ENCODE peak calls at places on chromosomes 3 and 15, in seven cellular contexts. H is upper lobe of left lung, Z is RWPE2, L is stomach, W is left lung, P is pancreas, K is heart left ventricle. A is an unnamed sample.

GRCh38 chr15:37134699-37135131 is 34.4 kb upstream of the MEIS2 start:
- DNase-seq in Z (no peak), H (no peak), W (no peak), L (no peak), K (no peak), P (no peak), A (no peak)

GRCh38 chr3:89859738-89860137 is 752.3 kb downstream of the EPHA3 start:
- DNase-seq in H (no peak), L (no peak), Z (no peak), W (no peak), K (no peak), P (no peak), A (no peak)

GRCh38 chr15:80003171-80003570 is 32.2 kb upstream of the BCL2A1 start:
- DNase-seq in L (no peak), P (no peak), Z (no peak), K (no peak), W (no peak), H (no peak), A (no peak)

GRCh38 chr3:138374573-138375134 is 26.3 kb downstream of the MRAS start:
- DNase-seq in H (no peak), W (no peak), Z (no peak), L (no peak), P (no peak), K (no peak), A (no peak)

GRCh38 chr3:76436895-76437294 is 603.0 kb upstream of the ROBO2 start:
- DNase-seq in P (no peak), L (no peak), H (no peak), Z (no peak), K (no peak), W (no peak), A (no peak)

GRCh38 chr15:59457103-59457502 is 19.1 kb downstream of the FAM81A start:
- DNase-seq in P (no peak), L (no peak), K (no peak), Z (no peak), W (no peak), H (no peak), A (no peak)

GRCh38 chr15:89577776-89578115 is 2.5 kb downstream of the TICRR start:
- DNase-seq in H (no peak), P (no peak), L (no peak), Z (no peak), K (no peak), W (no peak), A (no peak)

GRCh38 chr3:123272547-123272946 is 70.8 kb downstream of the SEC22A start:
- DNase-seq in H (no peak), Z (no peak), K (no peak), W (no peak), P (no peak), L (no peak), A (no peak)

GRCh38 chr15:25883860-25884259 is 20.7 kb upstream of the ATP10A start:
- DNase-seq in W (no peak), K (no peak), H (no peak), P (no peak), Z (peak; percentile 80), L (no peak), A (peak; percentile 73)

GRCh38 chr3:30658328-30659052 is 52.1 kb downstream of the TGFBR2 start:
- DNase-seq in L (no peak), H (no peak), K (peak; percentile 56), P (no peak), Z (no peak), W (no peak), A (peak; percentile 35)

GRCh38 chr3:74393426-74393825 is 221.0 kb downstream of the CNTN3 start:
- DNase-seq in Z (no peak), P (no peak), K (no peak), H (no peak), W (no peak), L (no peak), A (no peak)

GRCh38 chr3:7241584-7242302 is 380.8 kb downstream of the GRM7 start:
- DNase-seq in P (peak; percentile 22), W (no peak), H (no peak), Z (no peak), L (no peak), K (no peak), A (no peak)

GRCh38 chr3:129795596-129795995 is 97.9 kb downstream of the TMCC1 start:
- DNase-seq in Z (peak; percentile 86), L (no peak), K (no peak), H (no peak), P (no peak), W (no peak), A (peak; percentile 40)

GRCh38 chr15:91291673-91292072 is 191.6 kb downstream of the SV2B start:
- DNase-seq in P (no peak), K (peak; percentile 17), Z (no peak), L (no peak), H (no peak), W (no peak), A (no peak)

GRCh38 chr3:64179249-64179648 is 46.0 kb downstream of the PRICKLE2 start:
- DNase-seq in L (no peak), K (no peak), P (no peak), Z (no peak), W (no peak), H (no peak), A (no peak)

DNA sequence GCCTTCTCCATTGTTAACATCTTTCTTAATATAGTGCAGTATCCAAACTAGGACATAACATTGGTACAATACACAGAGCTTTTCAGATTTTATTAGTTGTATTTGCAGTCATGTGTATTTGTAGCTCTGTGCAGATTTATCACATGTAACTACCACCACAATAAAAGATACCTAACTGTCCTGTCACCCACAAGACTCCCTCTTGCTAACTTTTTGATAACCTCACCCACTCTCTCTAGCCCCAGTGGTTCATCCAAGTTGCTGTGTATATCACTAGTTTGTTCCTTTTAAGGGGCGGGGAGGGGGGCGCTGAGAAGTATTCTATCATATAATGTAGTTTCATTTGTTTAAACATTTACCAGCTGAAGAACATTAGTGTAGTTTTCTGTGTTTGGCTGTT is 46.1 kb downstream of the PIAS1 start:
- DNase-seq in P (no peak), K (no peak), Z (no peak), H (no peak), L (no peak), W (no peak), A (no peak)
- H3K9me3 ChIP-seq in P (no peaks in the 10 kb centered on the region), K (no peaks in the 10 kb centered on the region), Z (peaks cover 14% of the 10 kb centered on the region), H (no peaks in the 10 kb centered on the region), L (no peaks in the 10 kb centered on the region), W (no peaks in the 10 kb centered on the region), A (peaks cover 15% of the 10 kb centered on the region)

GRCh38 chr3:14172480-14172879 is 5.9 kb downstream of the XPC start:
- DNase-seq in P (no peak), H (no peak), K (no peak), W (no peak), L (no peak), Z (no peak), A (no peak)

GRCh38 chr3:14170569-14171159 is 7.7 kb downstream of the XPC start:
- DNase-seq in H (no peak), K (no peak), P (no peak), W (no peak), Z (no peak), L (no peak), A (no peak)

GRCh38 chr3:14174483-14174882 is 3.9 kb downstream of the XPC start:
- DNase-seq in Z (no peak), L (no peak), P (no peak), W (no peak), H (no peak), K (no peak), A (no peak)

GRCh38 chr3:14166877-14167605 is 11.4 kb downstream of the XPC start:
- DNase-seq in W (no peak), K (no peak), P (no peak), L (no peak), Z (no peak), H (no peak), A (no peak)

DNA sequence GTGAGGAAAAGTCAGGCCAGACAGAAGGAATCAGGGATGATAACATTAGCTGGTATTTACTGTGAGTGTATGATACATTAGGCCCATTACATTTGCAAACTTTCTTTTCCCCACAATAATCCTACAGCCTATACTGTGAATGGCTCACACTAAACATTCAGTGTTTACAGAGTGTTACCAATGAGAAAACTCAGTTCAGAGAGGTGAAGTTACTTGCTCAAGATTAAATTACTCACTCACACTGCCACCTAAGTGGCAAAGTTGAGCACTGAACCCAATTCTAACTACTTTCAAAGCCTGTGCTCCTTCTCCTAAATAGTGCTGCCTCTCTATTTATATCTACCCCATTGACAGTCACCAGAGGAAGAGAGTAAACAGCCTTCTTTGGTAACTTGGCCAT is 8.5 kb downstream of the XPC start:
- DNase-seq in Z (no peak), K (no peak), H (no peak), W (no peak), L (no peak), P (no peak), A (no peak)
- H3K36me3 ChIP-seq in Z (peaks cover 80% of the 10 kb centered on the region), K (peaks cover 57% of the 10 kb centered on the region), H (peaks cover 81% of the 10 kb centered on the region), W (no peaks in the 10 kb centered on the region), L (peaks cover 68% of the 10 kb centered on the region), P (peaks cover 12% of the 10 kb centered on the region), A (peaks cover 25% of the 10 kb centered on the region)

GRCh38 chr15:77533530-77533929 is 99.2 kb downstream of the LINGO1 start:
- DNase-seq in L (no peak), H (no peak), P (no peak), W (peak; percentile 22), Z (peak; percentile 38), K (no peak), A (no peak)

GRCh38 chr15:77533986-77534385 is 98.7 kb downstream of the LINGO1 start:
- DNase-seq in K (no peak), P (no peak), Z (no peak), L (no peak), W (peak; percentile 1), H (no peak), A (no peak)

GRCh38 chr15:77532067-77532710 is 100.5 kb downstream of the LINGO1 start:
- DNase-seq in W (peak; percentile 18), L (no peak), P (no peak), H (no peak), Z (peak; percentile 37), K (no peak), A (no peak)

GRCh38 chr15:77531191-77532000 is 101.3 kb downstream of the LINGO1 start:
- DNase-seq in Z (peak; percentile 61), P (no peak), H (peak; percentile 49), L (no peak), W (peak; percentile 19), K (no peak), A (no peak)

DNA sequence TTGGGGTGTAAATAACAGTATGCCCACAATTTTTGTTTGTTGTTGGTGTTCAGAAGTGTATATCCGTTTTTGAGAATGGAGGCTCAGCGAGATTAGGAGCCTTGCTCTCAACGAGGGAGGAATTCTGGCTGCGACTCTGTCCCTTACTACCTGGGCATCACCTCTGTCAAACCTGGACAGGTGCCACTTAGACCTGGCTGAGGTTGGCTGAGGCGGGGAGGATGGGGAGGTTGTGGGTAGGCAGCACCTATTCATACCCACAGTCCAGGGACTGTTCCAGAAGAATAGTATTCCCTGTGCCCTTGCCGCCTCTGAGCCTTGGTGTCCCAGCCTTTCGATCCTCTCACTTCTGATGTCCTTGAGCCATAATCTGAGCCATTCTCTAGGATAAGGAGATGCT is 99.9 kb downstream of the LINGO1 start:
- DNase-seq in W (peak; percentile 26), Z (peak; percentile 39), P (no peak), H (no peak), K (no peak), L (peak; percentile 69), A (no peak)
- H3K27me3 ChIP-seq in W (no peaks in the 10 kb centered on the region), Z (no peaks in the 10 kb centered on the region), P (no peaks in the 10 kb centered on the region), H (no peaks in the 10 kb centered on the region), K (no peaks in the 10 kb centered on the region), L (no peaks in the 10 kb centered on the region), A (no peaks in the 10 kb centered on the region)

DNA sequence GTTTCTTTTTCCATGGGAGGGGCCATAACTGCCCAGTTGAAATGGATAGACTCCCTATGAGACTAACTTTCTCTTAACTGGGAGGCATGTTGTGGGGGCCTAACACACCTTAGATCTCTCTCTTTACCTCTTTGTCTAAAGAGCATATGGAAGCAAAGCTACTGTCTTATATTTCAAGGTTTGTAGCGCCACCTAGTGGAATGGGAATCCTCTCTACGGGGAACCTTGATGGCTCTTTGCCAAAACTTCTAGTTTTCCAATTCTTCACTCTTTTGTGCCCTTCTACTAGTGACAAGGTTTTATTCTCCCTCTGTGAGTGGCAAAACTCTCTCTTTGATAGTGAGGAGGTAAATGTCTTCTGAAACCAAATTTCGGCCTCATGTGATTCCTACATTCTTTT is 1030.4 kb upstream of the CADM2 start:
- DNase-seq in H (no peak), K (no peak), P (no peak), Z (no peak), L (no peak), W (no peak), A (no peak)
- H3K9me3 ChIP-seq in H (peaks cover 9% of the 10 kb centered on the region), K (no peaks in the 10 kb centered on the region), P (no peaks in the 10 kb centered on the region), Z (peaks cover 7% of the 10 kb centered on the region), L (peaks cover 15% of the 10 kb centered on the region), W (no peaks in the 10 kb centered on the region), A (peaks cover 3% of the 10 kb centered on the region)

A was measured in MG63.